ENCODE peak calls at places on chromosomes 6 and 20, in four cellular contexts. One of them, this sample, is unnamed.

GRCh38 chr20:19964289-19965263 is 52.6 kb upstream of the NAA20 start:
- DNase-seq in OCI-LY7: no peak
- DNase-seq in brain microvascular endothelial cell: peak
- DNase-seq in PC-3: peak
- DNase-seq in this sample: peak

GRCh38 chr20:48607544-48607865 is 220.3 kb downstream of the PREX1 start:
- DNase-seq in OCI-LY7: no peak
- DNase-seq in brain microvascular endothelial cell: no peak
- DNase-seq in PC-3: no peak
- DNase-seq in this sample: no peak

GRCh38 chr6:18823782-18824386 is 436.7 kb downstream of the RNF144B start:
- DNase-seq in OCI-LY7: peak
- DNase-seq in brain microvascular endothelial cell: peak
- DNase-seq in PC-3: peak
- DNase-seq in this sample: no peak

GRCh38 chr6:158086054-158086705 is 81.9 kb downstream of the SERAC1 start:
- DNase-seq in OCI-LY7: no peak
- DNase-seq in brain microvascular endothelial cell: peak
- DNase-seq in PC-3: no peak
- DNase-seq in this sample: no peak

GRCh38 chr20:2264118-2264517 is 31.7 kb upstream of the TGM3 start:
- DNase-seq in OCI-LY7: no peak
- DNase-seq in brain microvascular endothelial cell: no peak
- DNase-seq in PC-3: no peak
- DNase-seq in this sample: no peak

GRCh38 chr6:30041221-30041620 is 19.8 kb upstream of the POLR1H start:
- DNase-seq in OCI-LY7: no peak
- DNase-seq in brain microvascular endothelial cell: no peak
- DNase-seq in PC-3: no peak
- DNase-seq in this sample: no peak

GRCh38 chr6:155181498-155181897 is 82.3 kb upstream of the CLDN20 start:
- DNase-seq in OCI-LY7: peak
- DNase-seq in brain microvascular endothelial cell: no peak
- DNase-seq in PC-3: no peak
- DNase-seq in this sample: no peak

GRCh38 chr6:3966426-3966825 is 112.5 kb downstream of the FAM217A start:
- DNase-seq in OCI-LY7: no peak
- DNase-seq in brain microvascular endothelial cell: no peak
- DNase-seq in PC-3: no peak
- DNase-seq in this sample: no peak

GRCh38 chr20:47691632-47692031 is 93.6 kb downstream of the SULF2 start:
- DNase-seq in OCI-LY7: no peak
- DNase-seq in brain microvascular endothelial cell: peak
- DNase-seq in PC-3: peak
- DNase-seq in this sample: no peak

GRCh38 chr6:111771084-111771411 is 102.2 kb downstream of the FYN start:
- DNase-seq in OCI-LY7: no peak
- DNase-seq in brain microvascular endothelial cell: no peak
- DNase-seq in PC-3: no peak
- DNase-seq in this sample: no peak
- H3K27ac ChIP-seq in OCI-LY7: no peak
- H3K27ac ChIP-seq in brain microvascular endothelial cell: no peak
- H3K27ac ChIP-seq in PC-3: no peak
- H3K27ac ChIP-seq in this sample: no peak

DNA sequence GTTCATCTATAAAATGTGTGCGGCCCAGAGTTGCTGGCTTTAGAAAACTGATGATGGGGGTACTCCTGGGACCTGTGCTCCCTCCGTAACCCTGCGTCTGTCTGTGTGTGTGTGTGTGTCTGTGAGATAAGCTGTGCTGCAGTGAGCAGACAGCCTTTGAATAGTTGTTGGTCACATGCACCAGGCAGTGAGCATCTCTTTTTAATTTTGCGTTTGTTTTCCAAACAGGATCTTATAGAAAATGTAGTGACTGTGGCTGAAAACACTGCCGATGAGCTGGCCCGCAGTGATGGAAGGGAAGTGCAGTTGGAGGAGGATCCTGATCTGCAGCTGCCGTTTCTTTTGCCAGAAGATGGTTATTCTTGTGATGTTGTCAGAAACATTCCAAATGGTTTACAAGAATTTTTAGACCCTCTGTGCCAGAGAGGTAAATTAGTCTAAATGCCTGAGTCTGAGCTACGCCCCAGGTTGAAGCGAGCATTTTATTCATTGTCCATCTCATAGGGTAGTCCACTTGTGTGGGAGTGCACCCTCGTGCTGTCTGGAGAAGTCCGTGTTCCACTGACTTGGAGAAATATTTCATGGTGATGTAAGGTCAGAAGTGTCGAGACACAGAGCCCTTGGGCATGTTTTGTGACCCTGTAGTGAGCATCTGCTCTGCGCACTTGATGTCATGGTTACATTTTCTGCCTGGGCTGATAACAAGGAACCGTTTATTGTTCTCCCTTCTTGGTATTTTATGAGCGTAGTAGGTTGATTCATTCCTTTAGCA is 78.8 kb upstream of the KIF25 start:
- DNase-seq in OCI-LY7: no peak
- DNase-seq in brain microvascular endothelial cell: no peak
- DNase-seq in PC-3: no peak
- DNase-seq in this sample: no peak
- H3K27ac ChIP-seq in OCI-LY7: no peak
- H3K27ac ChIP-seq in brain microvascular endothelial cell: no peak
- H3K27ac ChIP-seq in PC-3: no peak
- H3K27ac ChIP-seq in this sample: no peak

GRCh38 chr6:85551264-85551663 is 42.4 kb downstream of the SNX14 start:
- DNase-seq in OCI-LY7: peak
- DNase-seq in brain microvascular endothelial cell: no peak
- DNase-seq in PC-3: peak
- DNase-seq in this sample: no peak

GRCh38 chr6:85556992-85557668 is 36.5 kb downstream of the SNX14 start:
- DNase-seq in OCI-LY7: no peak
- DNase-seq in brain microvascular endothelial cell: no peak
- DNase-seq in PC-3: no peak
- DNase-seq in this sample: no peak

GRCh38 chr6:85547719-85548118 is 45.9 kb downstream of the SNX14 start:
- DNase-seq in OCI-LY7: no peak
- DNase-seq in brain microvascular endothelial cell: no peak
- DNase-seq in PC-3: no peak
- DNase-seq in this sample: no peak

DNA sequence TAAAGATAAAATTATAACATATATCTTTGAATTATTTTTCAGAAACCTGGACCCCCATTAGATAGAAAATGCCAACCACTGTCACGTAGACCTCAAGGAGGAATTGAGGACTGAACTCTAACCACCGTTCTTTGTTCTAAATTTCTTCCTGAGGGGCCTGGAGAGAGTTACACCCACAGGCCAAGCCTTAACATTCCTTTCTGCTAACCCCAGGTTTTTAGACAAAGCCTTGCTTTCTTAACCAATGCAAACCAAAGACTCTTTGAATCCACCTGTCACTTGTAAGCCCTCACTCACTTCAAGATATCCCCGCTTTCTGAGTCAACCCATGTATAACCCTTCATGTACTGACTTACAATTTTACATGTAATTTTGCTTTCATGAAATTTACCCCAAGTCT is 41.0 kb downstream of the SNX14 start:
- DNase-seq in OCI-LY7: no peak
- DNase-seq in brain microvascular endothelial cell: no peak
- DNase-seq in PC-3: no peak
- DNase-seq in this sample: no peak
- H3K27ac ChIP-seq in OCI-LY7: no peak
- H3K27ac ChIP-seq in brain microvascular endothelial cell: no peak
- H3K27ac ChIP-seq in PC-3: no peak
- H3K27ac ChIP-seq in this sample: no peak

DNA sequence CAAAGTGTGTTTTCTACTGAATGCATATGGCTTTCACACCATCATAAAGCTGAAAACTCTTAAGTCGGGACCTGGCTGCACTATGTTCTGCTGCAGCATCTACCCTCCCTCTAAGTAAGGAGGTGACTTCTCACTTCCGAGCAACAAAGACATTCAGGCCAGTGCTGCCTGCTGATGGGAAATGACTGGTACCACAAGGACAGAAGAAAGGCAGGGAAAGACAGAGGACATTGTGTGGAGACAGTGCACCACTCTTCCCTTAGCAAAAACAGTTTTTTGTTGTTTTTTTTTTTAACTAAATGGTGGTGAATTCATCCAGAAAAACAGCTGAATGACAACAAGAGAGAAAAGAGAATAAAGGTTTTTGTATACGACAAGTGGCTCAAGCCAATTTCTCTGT is 81.5 kb downstream of the MAP7 start:
- DNase-seq in OCI-LY7: no peak
- DNase-seq in brain microvascular endothelial cell: no peak
- DNase-seq in PC-3: no peak
- DNase-seq in this sample: no peak
- H3K27ac ChIP-seq in OCI-LY7: no peak
- H3K27ac ChIP-seq in brain microvascular endothelial cell: no peak
- H3K27ac ChIP-seq in PC-3: no peak
- H3K27ac ChIP-seq in this sample: no peak

GRCh38 chr6:21740719-21741118 is 147.2 kb downstream of the SOX4 start:
- DNase-seq in OCI-LY7: no peak
- DNase-seq in brain microvascular endothelial cell: peak
- DNase-seq in PC-3: peak
- DNase-seq in this sample: no peak

GRCh38 chr6:21739838-21740237 is 146.3 kb downstream of the SOX4 start:
- DNase-seq in OCI-LY7: no peak
- DNase-seq in brain microvascular endothelial cell: no peak
- DNase-seq in PC-3: no peak
- DNase-seq in this sample: no peak

GRCh38 chr6:21741221-21742109 is 147.9 kb downstream of the SOX4 start:
- DNase-seq in OCI-LY7: no peak
- DNase-seq in brain microvascular endothelial cell: no peak
- DNase-seq in PC-3: no peak
- DNase-seq in this sample: no peak

GRCh38 chr6:21739241-21739640 is 145.7 kb downstream of the SOX4 start:
- DNase-seq in OCI-LY7: no peak
- DNase-seq in brain microvascular endothelial cell: no peak
- DNase-seq in PC-3: no peak
- DNase-seq in this sample: no peak

GRCh38 chr6:21738180-21739094 is 144.9 kb downstream of the SOX4 start:
- DNase-seq in OCI-LY7: no peak
- DNase-seq in brain microvascular endothelial cell: no peak
- DNase-seq in PC-3: peak
- DNase-seq in this sample: no peak
- H3K27ac ChIP-seq in OCI-LY7: no peak
- H3K27ac ChIP-seq in brain microvascular endothelial cell: no peak
- H3K27ac ChIP-seq in PC-3: peak
- H3K27ac ChIP-seq in this sample: peak

GRCh38 chr20:3543901-3544507 is 73.2 kb downstream of the ATRN start:
- DNase-seq in OCI-LY7: no peak
- DNase-seq in brain microvascular endothelial cell: peak
- DNase-seq in PC-3: peak
- DNase-seq in this sample: peak
- H3K27ac ChIP-seq in OCI-LY7: no peak
- H3K27ac ChIP-seq in brain microvascular endothelial cell: no peak
- H3K27ac ChIP-seq in PC-3: no peak
- H3K27ac ChIP-seq in this sample: peak

DNA sequence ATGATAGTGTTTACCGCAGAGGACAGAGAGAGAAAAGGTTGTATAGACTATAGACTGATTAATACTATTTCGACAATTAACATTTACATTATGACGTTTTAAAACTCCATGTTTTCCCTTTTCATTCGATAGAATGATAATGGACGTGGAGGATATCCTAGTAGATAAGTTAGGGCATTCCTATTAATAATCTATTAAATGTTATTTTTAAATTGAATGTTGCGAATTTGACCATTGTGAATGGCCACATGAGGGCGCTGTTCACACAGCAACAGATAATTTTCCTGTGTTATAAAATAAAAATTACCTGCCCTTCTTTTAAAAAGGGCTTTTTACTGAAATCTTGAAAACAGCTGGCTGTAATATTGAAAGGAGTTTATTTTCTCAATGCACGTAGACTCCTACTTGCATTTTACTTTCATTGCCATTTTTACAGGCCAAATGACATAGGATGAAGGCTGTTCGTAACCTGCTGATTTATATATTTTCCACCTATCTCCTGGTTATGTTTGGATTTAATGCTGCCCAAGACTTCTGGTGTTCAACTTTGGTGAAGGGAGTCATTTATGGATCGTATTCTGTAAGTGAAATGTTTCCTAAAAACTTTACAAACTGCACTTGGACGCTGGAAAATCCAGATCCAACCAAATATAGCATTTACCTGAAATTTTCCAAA is 3.3 kb downstream of the ADGRB3 start:
- DNase-seq in OCI-LY7: peak
- DNase-seq in brain microvascular endothelial cell: peak
- DNase-seq in PC-3: peak
- DNase-seq in this sample: no peak
- H3K27ac ChIP-seq in OCI-LY7: no peak
- H3K27ac ChIP-seq in brain microvascular endothelial cell: no peak
- H3K27ac ChIP-seq in PC-3: no peak
- H3K27ac ChIP-seq in this sample: no peak

DNA sequence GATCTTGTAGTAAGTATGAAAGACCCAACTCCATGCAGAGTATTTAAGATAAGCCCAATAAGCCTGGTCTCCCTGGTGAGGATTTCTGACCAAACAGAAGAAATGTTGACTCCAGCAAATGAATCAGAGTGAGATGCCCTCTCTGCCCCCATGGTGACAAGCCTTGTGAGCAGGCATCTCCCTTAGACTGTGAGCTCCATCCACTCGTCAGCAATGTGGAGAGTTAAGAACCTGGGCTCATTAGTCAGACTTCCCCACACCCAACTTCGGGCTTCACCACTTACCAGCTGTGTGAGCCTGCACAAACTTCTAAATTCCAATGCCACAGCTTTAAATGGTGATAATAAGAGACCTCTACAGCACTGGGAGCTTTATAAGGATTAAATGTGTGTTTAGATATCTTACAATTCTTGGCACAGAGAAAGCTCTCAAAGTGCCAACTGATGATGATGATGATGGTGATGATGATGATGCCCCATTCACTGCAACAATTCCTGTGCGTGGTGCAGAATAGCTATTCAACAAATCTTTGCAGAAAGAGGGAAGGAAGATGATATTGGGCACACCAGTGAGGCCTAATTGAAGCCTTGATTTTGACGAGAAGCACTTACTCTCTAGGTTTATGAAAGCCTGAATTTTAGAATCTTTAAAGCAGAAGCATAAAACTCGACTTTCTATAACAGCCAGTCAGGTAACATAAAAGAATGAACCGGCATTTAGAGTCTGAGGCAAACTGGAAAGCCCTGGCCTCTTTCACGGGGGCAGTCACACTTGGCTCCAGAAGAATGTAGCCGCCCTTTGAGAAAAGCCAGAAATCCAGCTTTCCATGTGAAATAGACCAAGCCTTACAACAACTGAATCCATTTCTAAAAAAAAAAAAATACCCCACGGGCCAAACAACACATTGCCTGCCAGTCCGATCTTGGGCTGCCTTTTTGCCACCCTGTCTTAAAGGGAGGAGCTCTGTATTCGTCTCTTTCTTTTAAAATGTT is 253.2 kb upstream of the TAB2 start:
- DNase-seq in OCI-LY7: no peak
- DNase-seq in brain microvascular endothelial cell: no peak
- DNase-seq in PC-3: no peak
- DNase-seq in this sample: no peak
- H3K27ac ChIP-seq in OCI-LY7: no peak
- H3K27ac ChIP-seq in brain microvascular endothelial cell: no peak
- H3K27ac ChIP-seq in PC-3: no peak
- H3K27ac ChIP-seq in this sample: no peak

GRCh38 chr6:129492260-129492659 is 217.7 kb downstream of the ARHGAP18 start:
- DNase-seq in OCI-LY7: no peak
- DNase-seq in brain microvascular endothelial cell: no peak
- DNase-seq in PC-3: no peak
- DNase-seq in this sample: no peak
- H3K27ac ChIP-seq in OCI-LY7: no peak
- H3K27ac ChIP-seq in brain microvascular endothelial cell: peak
- H3K27ac ChIP-seq in PC-3: peak
- H3K27ac ChIP-seq in this sample: peak

This sample was measured in epithelial cell of prostate.